ENCODE peak calls at places on chromosomes 3 and 15, in eight cellular contexts. M, Y, P, D, Z, L, J and V are unnamed samples.

GRCh38 chr15:85793641-85794597 is 806 bp downstream of the KLHL25 start:
- DNase-seq in M (no peak), Y (no peak), P (peak), L (peak), J (no peak), D (peak), Z (no peak), V (no peak)

GRCh38 chr15:95329362-95329761 is 1001.1 kb upstream of the NR2F2 start:
- DNase-seq in L (no peak), D (no peak), P (no peak), Z (no peak), M (no peak), J (no peak), Y (no peak), V (no peak)

GRCh38 chr15:26521142-26521541 is 251.7 kb downstream of the GABRB3 start:
- DNase-seq in Z (no peak), L (no peak), Y (no peak), D (no peak), P (no peak), J (no peak), M (no peak), V (no peak)

GRCh38 chr3:160400631-160401150 is 1.2 kb downstream of the SMC4 start:
- DNase-seq in D (no peak), P (no peak), J (no peak), Y (no peak), Z (no peak), L (peak), M (no peak), V (no peak)

GRCh38 chr3:81643721-81644120 is 117.7 kb downstream of the GBE1 start:
- DNase-seq in Y (no peak), D (no peak), Z (no peak), P (no peak), M (no peak), J (peak), L (no peak), V (no peak)

GRCh38 chr3:171283248-171284222 is 176.7 kb downstream of the TNIK start:
- DNase-seq in M (no peak), Y (peak), J (no peak), D (no peak), L (no peak), Z (no peak), P (peak), V (no peak)

GRCh38 chr15:55744026-55744655 is 1.2 kb upstream of the PRTG start:
- DNase-seq in L (no peak), D (no peak), Z (no peak), J (no peak), M (no peak), Y (no peak), P (no peak), V (no peak)

GRCh38 chr3:9260305-9260704 is 10.9 kb upstream of the SRGAP3 start:
- DNase-seq in Z (no peak), Y (no peak), D (no peak), J (no peak), L (no peak), M (no peak), P (no peak), V (no peak)

GRCh38 chr3:149621218-149622005 is 36.4 kb downstream of the WWTR1 start:
- DNase-seq in M (no peak), P (no peak), Z (peak), J (peak), Y (no peak), D (no peak), L (no peak), V (no peak)

GRCh38 chr3:159413319-159413718 is 575.3 kb upstream of the IL12A start:
- DNase-seq in L (no peak), M (no peak), J (no peak), D (no peak), Z (no peak), Y (no peak), P (no peak), V (no peak)

GRCh38 chr15:79091204-79091867 is 756 bp upstream of the RASGRF1 start:
- DNase-seq in M (no peak), Z (no peak), J (no peak), P (no peak), L (peak), Y (peak), D (no peak), V (no peak)

GRCh38 chr3:187705164-187705563 is 2.8 kb upstream of the RTP2 start:
- DNase-seq in P (no peak), D (no peak), Y (no peak), Z (peak), J (peak), L (no peak), M (no peak), V (no peak)

GRCh38 chr3:39178553-39178952 is 13.8 kb downstream of the XIRP1 start:
- DNase-seq in J (no peak), P (no peak), M (no peak), Y (no peak), L (peak), Z (no peak), D (no peak), V (no peak)

GRCh38 chr3:42501321-42501680 is 1.1 kb upstream of the VIPR1 start:
- DNase-seq in L (peak), J (no peak), Z (no peak), M (no peak), P (no peak), D (no peak), Y (no peak), V (no peak)

GRCh38 chr15:27679203-27679602 is 419.9 kb downstream of the OCA2 start:
- DNase-seq in M (no peak), J (no peak), D (no peak), Z (no peak), L (no peak), P (no peak), Y (no peak), V (no peak)

GRCh38 chr3:10192953-10193691 is 28.4 kb downstream of the IRAK2 start:
- DNase-seq in L (no peak), P (no peak), M (no peak), J (peak), Y (no peak), Z (peak), D (peak), V (peak)

GRCh38 chr3:80367149-80367548 is 599.4 kb upstream of the ROBO1 start:
- DNase-seq in Y (no peak), M (no peak), L (no peak), Z (no peak), P (no peak), J (no peak), D (no peak), V (no peak)

GRCh38 chr15:51444112-51444511 is 102.7 kb downstream of the GLDN start:
- DNase-seq in D (no peak), L (no peak), M (no peak), P (no peak), Z (no peak), J (no peak), Y (no peak), V (no peak)

GRCh38 chr15:41621200-41622193 is 38.7 kb upstream of the MGA start:
- DNase-seq in Z (peak), J (peak), M (peak), P (peak), D (peak), L (peak), Y (peak), V (peak)

GRCh38 chr15:82952156-82953081 is at the start of gene HOMER2:
- DNase-seq in Y (no peak), L (peak), M (no peak), Z (no peak), D (no peak), P (no peak), J (no peak), V (no peak)

GRCh38 chr3:134817297-134817696 is 22.2 kb downstream of the EPHB1 start:
- DNase-seq in L (peak), J (no peak), Z (no peak), P (no peak), Y (no peak), D (no peak), M (no peak), V (no peak)

GRCh38 chr15:35746121-35746520 is 200.2 kb upstream of the DPH6 start:
- DNase-seq in P (no peak), D (no peak), Y (peak), J (no peak), Z (no peak), M (no peak), L (no peak), V (no peak)

GRCh38 chr3:71062920-71063767 is 520.4 kb downstream of the FOXP1 start:
- DNase-seq in L (no peak), J (no peak), Y (no peak), P (no peak), D (no peak), M (no peak), Z (no peak), V (no peak)

GRCh38 chr15:29136815-29137214 is 132.8 kb downstream of the NSMCE3 start:
- DNase-seq in M (no peak), Y (no peak), D (no peak), P (no peak), Z (no peak), J (no peak), L (no peak), V (no peak)

GRCh38 chr15:35738370-35738769 is 192.4 kb upstream of the DPH6 start:
- DNase-seq in P (no peak), L (no peak), J (peak), Y (no peak), M (no peak), D (no peak), Z (no peak), V (no peak)

GRCh38 chr3:124588036-124588435 is 142.2 kb upstream of the UMPS start:
- DNase-seq in D (no peak), J (no peak), Y (no peak), M (no peak), Z (no peak), P (no peak), L (no peak), V (no peak)

GRCh38 chr3:138862531-138862923 is 27.8 kb upstream of the PIK3CB start:
- DNase-seq in Y (peak), D (no peak), L (peak), Z (no peak), M (no peak), J (no peak), P (no peak), V (no peak)

GRCh38 chr3:42012935-42013651 is 51.2 kb upstream of the ULK4 start:
- DNase-seq in P (peak), M (no peak), D (peak), L (peak), J (no peak), Y (peak), Z (no peak), V (peak)

GRCh38 chr15:75673426-75674247 is 25.9 kb downstream of the SNX33 start:
- DNase-seq in J (peak), D (no peak), Z (peak), P (no peak), Y (no peak), L (no peak), M (no peak), V (no peak)

GRCh38 chr3:38227989-38228388 is 37.6 kb upstream of the SLC22A13 start:
- DNase-seq in Z (peak), L (no peak), M (no peak), D (no peak), Y (no peak), J (peak), P (no peak), V (no peak)

GRCh38 chr3:170907519-170908234 is 760 bp downstream of the EIF5A2 start:
- DNase-seq in P (no peak), J (peak), M (no peak), Y (no peak), L (no peak), D (no peak), Z (no peak), V (no peak)

GRCh38 chr3:51371943-51372557 is 13.0 kb upstream of the MANF start:
- DNase-seq in P (peak), Z (peak), J (peak), M (no peak), L (peak), D (peak), Y (no peak), V (peak)

GRCh38 chr3:117893638-117894037 is 1141.0 kb downstream of the IGSF11 start:
- DNase-seq in L (no peak), J (no peak), Z (no peak), M (no peak), P (no peak), Y (no peak), D (no peak), V (no peak)

GRCh38 chr15:20295238-20295811 is 246.3 kb downstream of the GOLGA6L6 start:
- DNase-seq in L (no peak), J (no peak), D (no peak), M (no peak), Y (no peak), Z (no peak), P (no peak), V (no peak)

GRCh38 chr3:1183320-1184048 is 90.7 kb downstream of the CNTN6 start:
- DNase-seq in Z (no peak), J (no peak), L (no peak), Y (no peak), D (no peak), P (no peak), M (no peak), V (no peak)

GRCh38 chr15:27545494-27546255 is 553.4 kb downstream of the OCA2 start:
- DNase-seq in Y (no peak), P (no peak), Z (no peak), D (no peak), J (no peak), M (peak), L (no peak), V (no peak)

GRCh38 chr3:8982509-8982908 is 19.2 kb upstream of the RAD18 start:
- DNase-seq in P (no peak), M (peak), Y (no peak), Z (no peak), J (no peak), D (no peak), L (no peak), V (no peak)

GRCh38 chr15:99466701-99467337 is 99.0 kb upstream of the MEF2A start:
- DNase-seq in J (no peak), P (no peak), L (no peak), Y (no peak), Z (no peak), M (no peak), D (no peak), V (no peak)